ENCODE peak calls at places on chromosome 15, in six cellular contexts. D, M, K, Z, H and P are unnamed samples.

GRCh38 chr15:96340611-96341464 is 10.3 kb downstream of the NR2F2 start:
- DNase-seq in K (no peak), Z (no peak), H (peak; percentile 62), D (peak; percentile 73), M (peak; percentile 73), P (peak; percentile 61)

GRCh38 chr15:70362911-70363310 is 265.2 kb upstream of the TLE3 start:
- DNase-seq in D (peak; percentile 39), H (peak; percentile 61), K (no peak), Z (peak; percentile 65), M (peak; percentile 66), P (peak; percentile 72)

GRCh38 chr15:79170256-79170664 is 79.7 kb upstream of the RASGRF1 start:
- DNase-seq in Z (no peak), M (peak; percentile 43), H (no peak), K (no peak), D (no peak), P (no peak)

GRCh38 chr15:55669226-55669625 is 73.7 kb downstream of the PRTG start:
- DNase-seq in K (no peak), M (no peak), Z (no peak), H (peak; percentile 12), D (no peak), P (peak; percentile 32)

GRCh38 chr15:33190539-33190938 is 4.0 kb downstream of the FMN1 start:
- DNase-seq in Z (no peak), D (no peak), H (no peak), M (no peak), K (no peak), P (no peak)

GRCh38 chr15:31871159-31871886 is 159.0 kb upstream of the CHRNA7 start:
- DNase-seq in H (no peak), Z (no peak), M (no peak), K (no peak), D (peak; percentile 3), P (no peak)

GRCh38 chr15:63599401-63600000 is 2.3 kb downstream of the FBXL22 start:
- DNase-seq in Z (peak; percentile 90), D (peak; percentile 51), M (peak; percentile 66), K (peak; percentile 69), H (no peak), P (peak; percentile 31)

GRCh38 chr15:98724495-98724894 is 76.2 kb downstream of the IGF1R start:
- DNase-seq in K (no peak), H (no peak), Z (no peak), M (no peak), D (no peak), P (no peak)

GRCh38 chr15:99703603-99704443 is 29.4 kb downstream of the LYSMD4 start:
- DNase-seq in Z (no peak), M (peak; percentile 91), D (peak; percentile 92), K (no peak), H (no peak), P (no peak)

GRCh38 chr15:56042523-56042922 is 49.1 kb upstream of the NEDD4 start:
- DNase-seq in K (no peak), H (no peak), D (no peak), Z (no peak), M (no peak), P (no peak)

GRCh38 chr15:79117442-79118204 is 27.0 kb upstream of the RASGRF1 start:
- DNase-seq in D (no peak), H (no peak), Z (no peak), M (no peak), K (no peak), P (no peak)

GRCh38 chr15:62296756-62297507 is 131.8 kb upstream of the C2CD4B start:
- DNase-seq in H (no peak), M (no peak), K (no peak), D (no peak), Z (no peak), P (no peak)

GRCh38 chr15:25611603-25612002 is 172.8 kb upstream of the UBE3A start:
- DNase-seq in M (no peak), Z (no peak), D (peak; percentile 86), K (no peak), H (no peak), P (no peak)

GRCh38 chr15:81091889-81092558 is 42.0 kb upstream of the CFAP161 start:
- DNase-seq in K (no peak), H (peak; percentile 6), M (peak; percentile 76), Z (no peak), D (peak; percentile 98), P (no peak)

GRCh38 chr15:94584833-94585244 is 353.5 kb downstream of the MCTP2 start:
- DNase-seq in K (no peak), D (no peak), M (peak; percentile 31), H (no peak), Z (no peak), P (no peak)

GRCh38 chr15:86725628-86726027 is 646.0 kb downstream of the AGBL1 start:
- DNase-seq in K (no peak), Z (no peak), H (no peak), D (no peak), M (no peak), P (no peak)

GRCh38 chr15:74482661-74483060 is 21.7 kb upstream of the UBL7 start:
- DNase-seq in M (no peak), D (no peak), H (no peak), Z (no peak), K (no peak), P (no peak)

GRCh38 chr15:63189955-63190691 is 717 bp downstream of the RAB8B start:
- DNase-seq in H (no peak), K (no peak), Z (no peak), D (no peak), M (no peak), P (no peak)

GRCh38 chr15:55319537-55320325 is 709 bp downstream of the PIGB start:
- DNase-seq in K (no peak), M (peak; percentile 26), H (no peak), Z (no peak), D (peak; percentile 72), P (no peak)

GRCh38 chr15:79916424-79916823 is 19.6 kb upstream of the MTHFS start:
- DNase-seq in M (no peak), H (no peak), Z (no peak), D (no peak), K (no peak), P (no peak)

GRCh38 chr15:82809308-82810060 is at the start of gene WHAMM:
- DNase-seq in Z (peak; percentile 98), H (peak; percentile 92), D (peak; percentile 98), M (peak; percentile 99), K (peak; percentile 99), P (peak; percentile 95)
- TF ChIP-seq CTCF in Z (no peak), H (no peak), D (no peak), M (no peak), K (no peak), P (no peak)

GRCh38 chr15:40407343-40407990 is 1.9 kb downstream of the IVD start:
- DNase-seq in Z (no peak), M (no peak), K (no peak), H (no peak), D (no peak), P (no peak)
- TF ChIP-seq CTCF in Z (no peak), M (no peak), K (no peak), H (no peak), D (no peak), P (no peak)

GRCh38 chr15:89652666-89653065 is 2.6 kb downstream of the KIF7 start:
- DNase-seq in K (no peak), H (no peak), D (no peak), M (no peak), Z (no peak), P (no peak)
- TF ChIP-seq CTCF in K (no peak), H (no peak), D (no peak), M (no peak), Z (no peak), P (no peak)

DNA sequence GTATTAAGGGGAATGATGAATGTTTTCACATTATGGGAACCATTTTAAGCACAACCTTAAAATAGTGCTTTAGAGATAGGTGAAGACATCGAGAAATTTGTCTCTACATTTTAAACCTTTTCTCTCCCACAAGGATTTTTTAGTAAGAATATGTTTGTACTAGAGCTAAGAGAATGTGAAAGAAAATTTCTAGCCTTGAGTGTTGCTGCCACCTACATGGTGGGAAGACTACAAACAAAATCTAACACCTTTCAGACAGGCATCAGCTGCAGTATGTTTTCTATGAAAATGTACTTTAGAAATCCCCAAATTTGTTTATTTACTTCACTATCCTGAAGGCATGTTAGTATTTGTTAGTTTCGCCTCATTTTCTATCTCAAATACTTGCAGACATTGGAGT is 247.4 kb downstream of the WDR72 start:
- DNase-seq in D (no peak), Z (no peak), M (no peak), H (no peak), K (no peak), P (no peak)
- TF ChIP-seq CTCF in D (no peak), Z (no peak), M (no peak), H (no peak), K (peak; percentile 23), P (no peak)

GRCh38 chr15:92091155-92091734 is 237.7 kb downstream of the SLCO3A1 start:
- DNase-seq in K (peak; percentile 68), Z (no peak), D (peak; percentile 14), H (peak; percentile 85), M (peak; percentile 38), P (peak; percentile 86)
- TF ChIP-seq CTCF in K (peak; percentile 59), Z (no peak), D (peak; percentile 61), H (peak; percentile 85), M (peak; percentile 71), P (peak; percentile 77)

DNA sequence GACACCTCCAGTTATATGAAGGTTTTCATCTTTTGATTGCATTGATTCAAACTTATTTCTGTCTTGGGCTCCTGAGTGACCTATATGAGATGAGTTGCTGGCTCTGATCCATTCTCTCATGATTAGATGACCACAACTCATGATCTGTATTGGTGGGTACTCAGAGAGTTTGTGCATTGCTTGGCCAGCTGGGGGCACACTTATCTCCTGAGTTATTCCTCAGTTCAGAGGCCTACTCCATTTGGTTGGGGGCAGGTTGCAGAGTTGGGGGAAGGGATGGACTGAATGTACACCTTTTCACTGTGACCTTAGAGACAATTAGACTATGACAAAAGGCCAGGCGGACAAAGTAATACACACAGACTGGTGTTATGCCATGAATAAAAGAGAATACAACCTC is 166.2 kb upstream of the SEMA6D start:
- DNase-seq in H (peak; percentile 11), Z (no peak), D (peak; percentile 1), M (no peak), K (no peak), P (no peak)
- TF ChIP-seq CTCF in H (no peak), Z (no peak), D (no peak), M (no peak), K (no peak), P (no peak)

GRCh38 chr15:51935466-51936118 is 36.0 kb downstream of the LEO1 start:
- DNase-seq in H (no peak), M (no peak), D (no peak), Z (no peak), K (no peak), P (no peak)
- TF ChIP-seq CTCF in H (no peak), M (no peak), D (no peak), Z (no peak), K (no peak), P (no peak)

DNA sequence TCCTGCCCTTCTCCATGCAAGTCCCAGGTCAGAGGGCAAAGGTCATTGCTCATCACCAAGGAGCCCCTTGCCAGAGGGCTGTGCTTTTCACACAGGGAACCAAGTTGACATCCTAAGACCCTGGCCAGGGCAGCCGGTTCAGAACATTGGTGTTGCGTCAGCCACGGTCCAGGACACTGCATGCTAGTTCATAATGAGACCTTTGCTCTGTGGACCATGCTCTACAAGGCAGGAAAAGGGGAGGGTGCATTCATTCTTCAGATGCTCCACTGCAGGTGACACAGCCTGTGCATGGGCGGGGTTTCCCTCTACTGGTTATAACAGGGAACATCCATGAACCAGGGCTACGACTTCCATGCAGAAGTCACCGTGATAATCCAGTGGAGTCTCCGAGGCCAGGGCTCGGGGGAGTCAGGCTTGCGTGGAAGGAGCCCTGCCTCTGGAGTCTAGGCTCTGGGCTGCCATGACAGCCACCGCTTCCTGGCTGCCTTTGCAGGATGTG is 81.6 kb downstream of the OCA2 start:
- DNase-seq in Z (no peak), H (no peak), D (no peak), M (no peak), K (no peak), P (peak; percentile 50)
- TF ChIP-seq CTCF in Z (no peak), H (no peak), D (no peak), M (no peak), K (peak; percentile 21), P (peak; percentile 60)